ENCODE peak calls at places on chromosomes 16 and 17, in seven cellular contexts. D is tibial artery; S is CD8-positive, alpha-beta memory T cell; R is mesenteric fat pad; U is HuH-7.5; H is IMR-90; T is fibroblast of gingiva. L is an unnamed sample.

GRCh38 chr17:40190197-40191021 is 13.1 kb downstream of the RAPGEFL1 start:
- DNase-seq in D (no peak), S (peak; percentile 31), R (no peak), U (peak; percentile 82), H (no peak), T (no peak), L (no peak)

GRCh38 chr17:13346996-13347762 is 254.6 kb downstream of the HS3ST3A1 start:
- DNase-seq in D (no peak), S (no peak), R (no peak), U (no peak), H (peak; percentile 98), T (peak; percentile 81), L (peak; percentile 99)

GRCh38 chr17:5921919-5922318 is 148.3 kb upstream of the WSCD1 start:
- DNase-seq in D (no peak), S (no peak), R (peak; percentile 37), U (no peak), H (no peak), T (no peak), L (peak; percentile 15)

GRCh38 chr17:61467416-61468262 is 15.4 kb downstream of the TBX4 start:
- DNase-seq in D (peak; percentile 63), S (no peak), R (no peak), U (peak; percentile 95), H (peak; percentile 52), T (peak; percentile 27), L (peak; percentile 37)

GRCh38 chr17:74380086-74380958 is 13.0 kb downstream of the GPR142 start:
- DNase-seq in D (peak; percentile 83), S (no peak), R (no peak), U (no peak), H (no peak), T (no peak), L (no peak)

GRCh38 chr17:2071421-2072281 is 16.7 kb downstream of the HIC1 start:
- DNase-seq in D (no peak), S (no peak), R (no peak), U (no peak), H (peak; percentile 93), T (no peak), L (peak; percentile 72)

GRCh38 chr16:23786964-23787571 is 32.2 kb downstream of the CHP2 start:
- DNase-seq in D (no peak), S (no peak), R (no peak), U (no peak), H (no peak), T (no peak), L (no peak)

GRCh38 chr16:2042171-2042570 is 5.5 kb downstream of the NTHL1 start:
- DNase-seq in D (no peak), S (no peak), R (no peak), U (no peak), H (no peak), T (no peak), L (no peak)

GRCh38 chr16:81940781-81941560 is 70.3 kb downstream of the SDR42E1 start:
- DNase-seq in D (peak; percentile 13), S (peak; percentile 11), R (no peak), U (peak; percentile 52), H (peak; percentile 64), T (peak; percentile 64), L (peak; percentile 82)

GRCh38 chr17:30340957-30341356 is 7.1 kb upstream of the TMIGD1 start:
- DNase-seq in D (no peak), S (no peak), R (no peak), U (no peak), H (no peak), T (no peak), L (no peak)

GRCh38 chr16:68642436-68643064 is 2.6 kb upstream of the CDH3 start:
- DNase-seq in D (no peak), S (no peak), R (no peak), U (no peak), H (no peak), T (no peak), L (peak; percentile 50)

GRCh38 chr17:63571632-63572310 is 21.5 kb downstream of the DCAF7 start:
- DNase-seq in D (no peak), S (no peak), R (no peak), U (no peak), H (peak; percentile 93), T (peak; percentile 27), L (peak; percentile 67)

GRCh38 chr17:27552467-27552779 is 78.6 kb upstream of the LGALS9 start:
- DNase-seq in D (no peak), S (no peak), R (no peak), U (no peak), H (peak; percentile 72), T (peak; percentile 31), L (peak; percentile 57)

GRCh38 chr17:33522623-33523022 is 229.5 kb upstream of the ASIC2 start:
- DNase-seq in D (no peak), S (no peak), R (no peak), U (no peak), H (no peak), T (no peak), L (no peak)